ENCODE peak calls at places on chromosomes 1 and 21, in nine cellular contexts. Z is upper lobe of left lung, N is heart left ventricle, K is A549, Y is Peyer's patch, S is H1, J is ovary, H is uterus, C is spleen. O is an unnamed sample. For H3K4me1, the result is how much of the 10 kb centered on the place peaks cover.

GRCh38 chr1:157505481-157506272 is 46.6 kb downstream of the FCRL5 start:
- DNase-seq in C (peak), J (no peak), S (peak), Y (peak), K (peak), Z (peak), H (no peak), N (peak), O (no peak)

GRCh38 chr21:44802396-44803153 is 955 bp upstream of the UBE2G2 start:
- DNase-seq in S (no peak), C (no peak), K (no peak), H (no peak), J (no peak), N (no peak), Y (no peak), Z (peak), O (no peak)

GRCh38 chr1:53462769-53463501 is 3.7 kb downstream of the DMRTB1 start:
- DNase-seq in C (peak), Z (no peak), H (no peak), J (no peak), K (no peak), S (no peak), N (no peak), Y (no peak), O (no peak)

GRCh38 chr1:67843335-67843734 is 10.1 kb upstream of the GNG12 start:
- DNase-seq in K (no peak), H (no peak), Z (no peak), N (no peak), C (no peak), J (no peak), S (no peak), Y (no peak), O (no peak)

GRCh38 chr21:25565272-25566199 is 41.7 kb downstream of the MRPL39 start:
- DNase-seq in C (no peak), Y (no peak), H (no peak), J (no peak), N (no peak), S (no peak), Z (no peak), K (no peak), O (no peak)

GRCh38 chr1:67540733-67541125 is 110.5 kb upstream of the SERBP1 start:
- DNase-seq in H (no peak), S (no peak), K (no peak), Z (no peak), J (no peak), N (no peak), C (no peak), Y (no peak), O (no peak)

GRCh38 chr1:90133133-90133532 is 138.2 kb downstream of the ZNF326 start:
- DNase-seq in Y (no peak), N (no peak), S (peak), H (no peak), J (no peak), Z (no peak), K (peak), C (no peak), O (no peak)

GRCh38 chr21:28111151-28111619 is 881.5 kb downstream of the LTN1 start:
- DNase-seq in H (peak), S (no peak), Y (peak), K (no peak), Z (no peak), J (peak), C (no peak), N (peak), O (no peak)

GRCh38 chr1:228360533-228361313 is 45.9 kb downstream of the TRIM11 start:
- DNase-seq in C (peak), N (peak), J (no peak), Z (peak), K (no peak), S (no peak), H (no peak), Y (no peak), O (no peak)

GRCh38 chr1:8321612-8322011 is 3.7 kb downstream of the SLC45A1 start:
- DNase-seq in Z (no peak), N (no peak), S (no peak), K (no peak), H (no peak), Y (no peak), J (no peak), C (no peak), O (no peak)

GRCh38 chr1:107789817-107790609 is 175.0 kb downstream of the VAV3 start:
- DNase-seq in K (no peak), Z (no peak), C (no peak), H (no peak), J (no peak), Y (no peak), S (no peak), N (no peak), O (no peak)

GRCh38 chr1:24308365-24309015 is 10.7 kb upstream of the GRHL3 start:
- DNase-seq in C (no peak), Z (no peak), H (no peak), S (no peak), Y (no peak), J (no peak), K (peak), N (no peak), O (no peak)

GRCh38 chr21:16912075-16912474 is 600.8 kb upstream of the CXADR start:
- DNase-seq in Y (no peak), N (no peak), H (no peak), K (no peak), C (no peak), J (no peak), Z (no peak), S (no peak), O (no peak)

GRCh38 chr1:34863501-34863900 is 4.0 kb upstream of the SMIM12 start:
- DNase-seq in S (no peak), J (no peak), H (no peak), Y (no peak), Z (no peak), N (no peak), C (no peak), K (no peak), O (no peak)

GRCh38 chr21:46486481-46487000 is 27.9 kb downstream of the DIP2A start:
- DNase-seq in S (no peak), H (no peak), Y (no peak), C (no peak), Z (no peak), J (no peak), N (no peak), K (no peak), O (no peak)

GRCh38 chr1:15734901-15735300 is 1.2 kb upstream of the SLC25A34 start:
- DNase-seq in C (no peak), Y (no peak), K (no peak), N (no peak), H (no peak), J (no peak), S (no peak), Z (peak), O (no peak)

DNA sequence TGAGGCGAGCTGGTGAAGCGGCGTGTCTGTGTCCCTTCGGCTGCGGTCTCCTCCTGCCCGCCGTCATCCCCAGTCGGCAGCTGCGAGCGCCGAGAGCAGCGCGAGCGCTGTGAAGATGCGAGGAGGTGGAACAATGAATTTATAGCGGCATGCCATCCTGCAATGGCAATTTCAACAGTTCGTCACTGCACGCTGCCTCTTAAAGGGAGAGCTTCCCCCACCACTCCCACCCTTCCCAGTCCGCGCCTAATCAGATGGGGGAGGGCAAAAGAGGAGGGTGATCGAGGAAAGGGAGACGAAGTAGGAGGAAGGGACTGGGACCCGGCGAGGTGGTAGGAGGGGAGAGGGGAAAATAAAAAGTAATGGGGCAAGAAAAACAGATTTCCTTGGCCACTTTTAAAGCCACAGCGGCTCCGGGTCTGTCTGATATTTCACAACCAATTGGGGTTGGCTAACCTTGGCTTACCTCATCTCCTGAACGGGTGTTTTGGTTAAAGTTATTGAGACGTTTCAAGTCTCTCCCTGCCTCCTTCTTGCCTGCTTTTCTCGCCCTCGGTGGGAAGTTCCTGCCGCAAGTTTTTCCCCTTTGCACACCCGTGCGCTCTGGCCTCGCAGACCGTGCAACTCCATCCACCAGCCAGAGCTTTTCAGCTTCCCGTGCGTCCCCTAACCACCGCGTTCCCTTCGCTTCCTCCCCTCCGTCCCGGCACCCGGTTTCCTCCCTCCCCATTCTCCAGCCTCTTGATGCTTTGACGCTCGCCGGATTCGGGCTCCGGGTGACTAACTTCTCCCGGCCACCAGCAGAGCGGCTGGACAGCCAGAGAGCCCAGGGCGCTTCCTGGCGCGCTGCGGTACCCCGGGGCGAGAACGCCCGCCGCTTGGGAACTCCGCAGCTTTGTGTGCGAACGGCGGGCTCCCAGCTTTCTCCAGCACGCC is at the start of gene ADAMTS5:
- DNase-seq in S (peak), Y (peak), K (no peak), N (peak), H (peak), J (peak), C (peak), Z (peak), O (no peak)
- TF ChIP-seq CTCF in S (no peak), Y (no peak), K (no peak), N (no peak), H (no peak), J (no peak), C (no peak), Z (no peak), O (no peak)

DNA sequence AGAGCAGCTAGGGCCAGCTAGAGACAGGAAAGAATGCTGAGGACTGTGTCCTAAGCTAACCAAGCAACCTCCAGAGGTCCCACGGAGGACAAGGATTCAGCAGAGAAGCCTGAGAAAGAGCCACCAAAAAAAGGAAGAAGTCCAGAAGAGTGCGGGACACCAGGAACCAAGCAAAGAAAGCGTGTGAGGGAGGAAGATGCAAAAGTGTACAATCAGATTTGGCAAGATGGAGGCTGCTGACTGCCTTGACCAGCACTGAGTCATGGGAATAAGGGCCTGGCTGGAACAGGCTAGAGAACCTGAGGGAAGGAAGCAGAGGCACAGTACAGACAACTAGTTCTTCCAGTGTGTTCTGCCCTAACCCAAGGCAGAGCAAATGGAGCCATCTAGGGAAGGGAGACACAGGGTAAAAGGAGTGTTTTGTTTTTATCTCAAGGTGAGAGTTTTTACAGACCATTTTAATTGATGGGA is 18.5 kb downstream of the TP53BP2 start:
- DNase-seq in S (no peak), N (no peak), J (no peak), H (no peak), Y (no peak), C (no peak), K (no peak), Z (no peak), O (no peak)
- H3K4me1 ChIP-seq in S (under half), N (under half), J (under half), H (under half), Y (under half), C (half or more), K (under half), Z (under half), O (under half)

GRCh38 chr1:51616490-51616889 is 402 bp upstream of the OSBPL9 start:
- DNase-seq in H (no peak), C (no peak), N (no peak), S (no peak), K (no peak), Y (no peak), J (no peak), Z (no peak), O (no peak)

GRCh38 chr1:51615780-51616291 is 1.1 kb upstream of the OSBPL9 start:
- DNase-seq in Y (no peak), H (no peak), K (no peak), N (no peak), C (no peak), J (no peak), Z (no peak), S (no peak), O (no peak)

GRCh38 chr1:51620470-51620869 is 3.6 kb downstream of the OSBPL9 start:
- DNase-seq in C (no peak), K (no peak), H (no peak), S (no peak), J (no peak), N (no peak), Y (no peak), Z (no peak), O (no peak)

GRCh38 chr1:51618715-51619114 is 1.8 kb downstream of the OSBPL9 start:
- DNase-seq in Y (no peak), N (no peak), S (no peak), Z (no peak), C (no peak), H (no peak), K (no peak), J (no peak), O (no peak)

GRCh38 chr1:51616903-51617708 is at the start of gene OSBPL9:
- DNase-seq in H (peak), K (peak), S (peak), N (peak), C (peak), J (peak), Z (peak), Y (peak), O (peak)
- TF ChIP-seq POLR2A in H (peak), K (peak), S (peak), N (peak), C (no peak), J (peak), Z (peak), Y (peak), O (no peak)

DNA sequence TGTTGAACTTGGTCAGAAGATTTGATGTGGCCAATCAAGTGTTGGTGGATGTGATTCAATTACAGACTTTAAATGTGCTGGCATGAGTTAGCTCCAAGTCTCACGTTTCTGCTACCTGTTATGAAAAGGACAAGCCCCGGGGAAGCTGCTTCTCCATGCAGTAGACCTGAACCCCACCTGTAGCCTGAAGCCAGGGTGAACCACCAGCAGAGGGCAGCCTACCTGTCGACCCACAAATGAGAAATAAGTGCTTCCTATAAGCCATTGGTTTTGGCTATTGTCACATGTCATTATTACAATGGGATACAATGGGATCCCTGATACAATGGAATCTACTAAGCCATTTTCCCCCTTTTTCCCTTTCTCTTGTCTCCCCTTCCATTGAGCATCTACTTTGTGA is 230.2 kb downstream of the PRDM2 start:
- DNase-seq in S (peak), Z (no peak), C (no peak), N (no peak), H (no peak), Y (peak), K (peak), J (no peak), O (no peak)
- TF ChIP-seq CTCF in S (peak), Z (no peak), C (peak), N (peak), H (no peak), Y (no peak), K (no peak), J (no peak), O (peak)

GRCh38 chr1:208219659-208220282 is 24.4 kb downstream of the PLXNA2 start:
- DNase-seq in K (no peak), S (no peak), J (peak), Z (peak), H (peak), C (no peak), Y (no peak), N (peak), O (no peak)
- H3K4me1 ChIP-seq in K (under half), S (under half), J (under half), Z (half or more), H (under half), C (under half), Y (under half), N (half or more), O (under half)

GRCh38 chr1:1162597-1163537 is 10.8 kb upstream of the TTLL10 start:
- DNase-seq in Z (peak), H (no peak), K (no peak), S (no peak), Y (peak), C (no peak), J (no peak), N (no peak), O (no peak)
- TF ChIP-seq POLR2A in Z (peak), H (no peak), K (no peak), S (no peak), Y (peak), C (no peak), J (no peak), N (no peak), O (peak)

GRCh38 chr1:41878495-41878894 is 40.2 kb downstream of the HIVEP3 start:
- DNase-seq in H (no peak), Z (no peak), N (no peak), C (no peak), J (no peak), S (no peak), Y (no peak), K (no peak), O (no peak)
- TF ChIP-seq CTCF in H (no peak), Z (no peak), N (no peak), C (no peak), J (no peak), S (no peak), Y (no peak), K (no peak), O (no peak)

DNA sequence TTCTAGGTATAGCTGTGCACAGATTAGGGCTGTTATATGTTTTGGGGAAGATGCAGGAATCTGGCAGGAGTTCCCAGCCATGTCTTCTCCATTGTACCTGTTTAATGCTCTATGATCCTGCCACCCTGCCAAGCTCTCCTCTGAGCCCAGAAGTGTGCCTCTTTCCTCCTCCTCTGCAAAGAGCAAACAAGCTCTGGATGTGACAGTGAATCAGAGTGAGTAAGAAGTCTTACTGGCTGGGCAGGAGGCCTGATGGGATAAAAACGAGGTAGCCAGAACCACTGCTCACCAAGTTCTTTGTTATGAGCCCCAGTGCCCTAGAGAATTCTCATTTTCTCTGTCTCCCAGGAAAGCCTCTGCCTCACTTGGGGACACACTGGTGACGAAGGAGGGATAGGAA is 69.0 kb downstream of the BRINP2 start:
- DNase-seq in J (no peak), N (no peak), H (no peak), C (no peak), K (no peak), S (no peak), Z (no peak), Y (no peak), O (no peak)
- H3K4me1 ChIP-seq in J (under half), N (under half), H (under half), C (under half), K (under half), S (under half), Z (under half), Y (under half), O (under half)

GRCh38 chr1:47181095-47181954 is 8.5 kb downstream of the PDZK1IP1 start:
- DNase-seq in Z (peak), J (no peak), S (no peak), H (no peak), K (no peak), Y (no peak), C (peak), N (no peak), O (no peak)
- TF ChIP-seq POLR2A in Z (no peak), J (no peak), S (no peak), H (no peak), K (no peak), Y (no peak), C (no peak), N (no peak), O (no peak)

GRCh38 chr1:197771388-197771787 is 3.9 kb downstream of the DENND1B start:
- DNase-seq in Z (no peak), C (no peak), Y (no peak), H (no peak), K (no peak), N (no peak), J (no peak), S (no peak), O (no peak)
- TF ChIP-seq CTCF in Z (no peak), C (no peak), Y (no peak), H (no peak), K (no peak), N (no peak), J (no peak), S (no peak), O (no peak)